ENCODE peak calls at places on chromosome 17, in five cellular contexts. W is GM12865, E is H9, G is RWPE1, J is OCI-LY7. L is an unnamed sample.

GRCh38 chr17:1158879-1159278 is 20.9 kb downstream of the ABR start:
- DNase-seq in E (no peak), W (no peak), J (no peak), G (no peak), L (no peak)

GRCh38 chr17:44083250-44083849 is 12.8 kb downstream of the G6PC3 start:
- DNase-seq in J (peak), G (no peak), W (peak), E (peak), L (no peak)

GRCh38 chr17:59361916-59362810 is 30.7 kb downstream of the YPEL2 start:
- DNase-seq in G (no peak), J (peak), W (peak), E (no peak), L (no peak)

GRCh38 chr17:4230142-4230541 is 33.6 kb downstream of the ANKFY1 start:
- DNase-seq in E (no peak), J (no peak), W (no peak), G (peak), L (no peak)

GRCh38 chr17:44733753-44734152 is 25.0 kb upstream of the ADAM11 start:
- DNase-seq in G (peak), E (peak), J (peak), W (no peak), L (no peak)

GRCh38 chr17:32266389-32267269 is 997 bp downstream of the RHBDL3 start:
- DNase-seq in G (no peak), W (no peak), J (no peak), E (peak), L (no peak)

GRCh38 chr17:6711081-6711674 is 2.0 kb downstream of the SLC13A5 start:
- DNase-seq in G (no peak), J (no peak), W (no peak), E (no peak), L (no peak)

GRCh38 chr17:61662771-61663170 is 71.8 kb upstream of the NACA2 start:
- DNase-seq in W (no peak), E (no peak), J (no peak), G (no peak), L (no peak)

GRCh38 chr17:82204831-82205719 is 7.6 kb downstream of the CCDC57 start:
- DNase-seq in G (peak), W (no peak), E (no peak), J (no peak), L (no peak)

GRCh38 chr17:67520282-67520906 is 143.3 kb downstream of the PITPNC1 start:
- DNase-seq in J (no peak), W (peak), E (peak), G (no peak), L (no peak)

GRCh38 chr17:47896672-47897490 is 845 bp downstream of the SP2 start:
- DNase-seq in W (no peak), G (no peak), J (peak), E (no peak), L (no peak)

GRCh38 chr17:16918443-16918842 is 53.5 kb downstream of the TNFRSF13B start:
- DNase-seq in E (no peak), G (no peak), W (no peak), J (no peak), L (no peak)

GRCh38 chr17:64739316-64740058 is 77.4 kb upstream of the SMURF2 start:
- DNase-seq in W (no peak), J (no peak), E (peak), G (no peak), L (no peak)

GRCh38 chr17:43118679-43119615 is 6.2 kb downstream of the BRCA1 start:
- DNase-seq in W (no peak), G (no peak), E (no peak), J (no peak), L (no peak)

GRCh38 chr17:82863941-82864720 is 24.3 kb upstream of the ZNF750 start:
- DNase-seq in W (peak), J (peak), G (no peak), E (no peak), L (no peak)

GRCh38 chr17:72063756-72064461 is 56.9 kb upstream of the SOX9 start:
- DNase-seq in W (no peak), G (no peak), E (no peak), J (no peak), L (no peak)

GRCh38 chr17:31902693-31903092 is 1.2 kb upstream of the UTP6 start:
- DNase-seq in E (no peak), G (no peak), J (no peak), W (peak), L (no peak)

GRCh38 chr17:58121925-58122324 is 26.3 kb upstream of the OR4D1 start:
- DNase-seq in E (peak), J (peak), G (peak), W (peak), L (no peak)

GRCh38 chr17:71649986-71650385 is 470.8 kb upstream of the SOX9 start:
- DNase-seq in W (no peak), G (no peak), E (no peak), J (no peak), L (no peak)

GRCh38 chr17:83204230-83204725 is 124.9 kb downstream of the METRNL start:
- DNase-seq in J (no peak), G (no peak), E (no peak), W (no peak), L (no peak)

GRCh38 chr17:17744116-17744515 is 62.9 kb downstream of the RAI1 start:
- DNase-seq in G (no peak), W (no peak), E (no peak), J (no peak), L (no peak)

GRCh38 chr17:49565948-49566491 is 9.7 kb upstream of the NXPH3 start:
- DNase-seq in E (no peak), J (no peak), W (no peak), G (no peak), L (no peak)

GRCh38 chr17:4877089-4877488 is 22.2 kb upstream of the C17orf107 start:
- DNase-seq in W (no peak), E (no peak), J (no peak), G (no peak), L (no peak)

GRCh38 chr17:33204701-33205100 is 88.4 kb downstream of the ASIC2 start:
- DNase-seq in W (no peak), G (no peak), J (no peak), E (no peak), L (no peak)

GRCh38 chr17:66952031-66952524 is 12.4 kb upstream of the CACNG4 start:
- DNase-seq in E (peak), J (no peak), W (no peak), G (peak), L (no peak)

GRCh38 chr17:376936-377863 is 24.6 kb upstream of the RPH3AL start:
- DNase-seq in E (no peak), G (no peak), W (no peak), J (no peak), L (no peak)

GRCh38 chr17:77828749-77829539 is 129.6 kb upstream of the TNRC6C start:
- DNase-seq in G (no peak), J (no peak), E (no peak), W (no peak), L (no peak)

GRCh38 chr17:77826132-77826873 is 132.2 kb upstream of the TNRC6C start:
- DNase-seq in W (no peak), E (no peak), G (no peak), J (no peak), L (no peak)

GRCh38 chr17:77827461-77827968 is 131.0 kb upstream of the TNRC6C start:
- DNase-seq in G (no peak), W (no peak), E (no peak), J (no peak), L (no peak)

GRCh38 chr17:77825621-77826020 is 132.9 kb upstream of the TNRC6C start:
- DNase-seq in W (no peak), G (no peak), E (no peak), J (no peak), L (no peak)

DNA sequence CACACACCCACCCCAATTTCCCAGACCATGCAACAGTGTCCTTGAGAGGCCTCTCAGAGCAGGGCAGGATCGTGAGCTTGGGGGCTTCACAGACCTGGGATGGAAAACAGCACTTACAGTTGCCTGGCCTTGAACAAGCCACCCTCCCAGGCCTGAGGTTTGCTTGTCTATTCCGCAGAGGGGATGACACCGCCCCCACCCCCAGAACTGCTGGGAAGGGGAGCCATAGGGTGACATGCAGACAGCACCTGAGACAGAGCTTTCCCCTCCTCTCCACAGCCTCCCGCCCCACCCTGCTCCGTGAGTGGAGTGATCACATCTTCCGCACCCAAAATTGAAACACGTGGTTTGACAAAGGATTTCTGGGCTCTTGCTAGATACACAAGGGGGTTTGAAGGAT is 131.5 kb upstream of the TNRC6C start:
- DNase-seq in W (no peak), G (no peak), J (no peak), E (no peak), L (no peak)
- TF ChIP-seq CTCF in W (no peak), G (no peak), J (no peak), E (no peak), L (no peak)

DNA sequence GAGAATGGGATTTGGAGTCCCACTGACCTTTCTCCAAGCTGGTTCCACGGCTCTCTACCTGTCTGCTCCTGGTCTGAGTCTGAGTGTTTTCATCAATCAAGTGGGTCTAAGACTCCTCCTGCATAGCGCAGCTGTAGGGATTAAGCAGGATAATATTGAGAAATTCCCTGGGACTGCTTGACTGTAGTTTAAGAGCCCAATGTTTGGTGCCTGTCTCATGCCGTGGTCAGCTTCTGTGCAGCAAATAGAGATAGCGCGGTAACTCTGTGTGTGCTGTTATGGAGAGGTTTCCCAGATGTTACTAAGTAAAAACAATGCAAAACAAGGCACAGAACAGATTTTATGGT is 21.4 kb downstream of the RPTOR start:
- DNase-seq in E (no peak), G (no peak), W (no peak), J (no peak), L (no peak)
- TF ChIP-seq CTCF in E (no peak), G (no peak), W (no peak), J (no peak), L (no peak)

GRCh38 chr17:20095366-20096080 is 86.4 kb downstream of the SPECC1 start:
- DNase-seq in E (peak), W (no peak), G (peak), J (no peak), L (no peak)
- TF ChIP-seq CTCF in E (peak), W (no peak), G (no peak), J (no peak), L (peak)

GRCh38 chr17:35981908-35982330 is 622 bp upstream of the CCL16 start:
- DNase-seq in J (no peak), E (peak), G (no peak), W (peak), L (no peak)
- TF ChIP-seq CTCF in J (peak), E (peak), G (no peak), W (peak), L (no peak)

GRCh38 chr17:41581366-41582060 is 5.2 kb downstream of the KRT14 start:
- DNase-seq in G (peak), W (no peak), J (no peak), E (no peak), L (no peak)

GRCh38 chr17:41585301-41585700 is 1.4 kb downstream of the KRT14 start:
- DNase-seq in E (no peak), G (no peak), J (no peak), W (no peak), L (no peak)

GRCh38 chr17:41580651-41581365 is 5.9 kb downstream of the KRT14 start:
- DNase-seq in E (no peak), W (no peak), G (peak), J (no peak), L (no peak)

GRCh38 chr17:41580244-41580575 is 6.5 kb downstream of the KRT14 start:
- DNase-seq in W (no peak), G (no peak), E (no peak), J (no peak), L (no peak)

DNA sequence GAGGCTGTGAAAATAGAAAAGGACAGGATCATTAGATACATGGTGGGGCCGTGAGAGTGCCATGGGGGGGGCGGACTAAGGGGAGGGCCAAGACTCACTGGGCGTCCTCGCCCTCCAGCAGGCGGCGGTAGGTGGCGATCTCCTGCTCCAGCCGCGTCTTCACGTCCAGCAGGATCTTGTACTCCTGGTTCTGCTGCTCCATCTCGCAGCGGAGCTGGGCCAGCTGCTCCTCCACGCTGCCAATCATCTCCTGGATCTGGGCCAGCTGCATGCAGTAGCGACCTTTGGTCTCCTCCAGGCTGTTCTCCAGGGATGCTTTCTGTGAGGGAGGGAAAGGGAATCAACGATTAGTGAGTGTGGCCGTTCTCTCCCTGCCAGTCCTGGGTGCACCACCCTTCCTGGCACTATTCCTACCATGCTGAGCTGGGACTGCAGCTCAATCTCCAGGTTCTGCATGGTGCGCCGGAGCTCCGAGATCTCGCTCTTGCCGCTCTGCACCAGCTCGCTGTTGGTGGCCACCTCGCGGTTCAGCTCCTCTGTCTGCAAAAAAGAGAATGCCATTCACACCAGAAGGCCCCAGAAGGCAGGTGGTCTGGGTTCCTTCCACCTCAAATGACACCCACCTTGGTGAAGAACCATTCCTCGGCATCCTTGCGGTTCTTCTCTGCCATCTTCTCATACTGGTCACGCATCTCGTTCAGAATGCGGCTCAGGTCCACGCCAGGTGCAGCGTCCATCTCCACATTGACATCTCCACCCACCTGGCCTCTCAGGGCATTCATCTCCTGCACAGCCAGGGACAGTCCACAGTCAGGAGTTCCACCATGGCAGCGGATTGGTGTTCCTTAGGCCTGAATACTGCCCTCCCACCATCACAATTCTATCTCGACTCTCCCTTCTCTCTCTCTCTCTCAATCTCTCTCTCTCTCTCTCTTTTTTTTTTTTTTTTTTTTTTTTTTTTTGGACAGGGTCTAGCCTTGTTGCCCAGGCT is 3.3 kb downstream of the KRT14 start:
- DNase-seq in J (no peak), W (no peak), G (no peak), E (no peak), L (no peak)
- TF ChIP-seq CTCF in J (no peak), W (no peak), G (no peak), E (peak), L (no peak)

GRCh38 chr17:76278952-76279741 is 14.0 kb downstream of the UBALD2 start:
- DNase-seq in E (peak), G (peak), J (peak), W (peak), L (peak)
- TF ChIP-seq CTCF in E (peak), G (peak), J (peak), W (peak), L (peak)

GRCh38 chr17:20201059-20201458 is 191.9 kb downstream of the SPECC1 start:
- DNase-seq in J (no peak), W (no peak), E (no peak), G (no peak), L (no peak)
- TF ChIP-seq CTCF in J (no peak), W (no peak), E (no peak), G (no peak), L (no peak)

GRCh38 chr17:76504117-76504516 is 2.9 kb upstream of the RHBDF2 start:
- DNase-seq in J (peak), W (no peak), E (peak), G (no peak), L (no peak)
- TF ChIP-seq CTCF in J (peak), W (no peak), E (peak), G (no peak), L (no peak)

DNA sequence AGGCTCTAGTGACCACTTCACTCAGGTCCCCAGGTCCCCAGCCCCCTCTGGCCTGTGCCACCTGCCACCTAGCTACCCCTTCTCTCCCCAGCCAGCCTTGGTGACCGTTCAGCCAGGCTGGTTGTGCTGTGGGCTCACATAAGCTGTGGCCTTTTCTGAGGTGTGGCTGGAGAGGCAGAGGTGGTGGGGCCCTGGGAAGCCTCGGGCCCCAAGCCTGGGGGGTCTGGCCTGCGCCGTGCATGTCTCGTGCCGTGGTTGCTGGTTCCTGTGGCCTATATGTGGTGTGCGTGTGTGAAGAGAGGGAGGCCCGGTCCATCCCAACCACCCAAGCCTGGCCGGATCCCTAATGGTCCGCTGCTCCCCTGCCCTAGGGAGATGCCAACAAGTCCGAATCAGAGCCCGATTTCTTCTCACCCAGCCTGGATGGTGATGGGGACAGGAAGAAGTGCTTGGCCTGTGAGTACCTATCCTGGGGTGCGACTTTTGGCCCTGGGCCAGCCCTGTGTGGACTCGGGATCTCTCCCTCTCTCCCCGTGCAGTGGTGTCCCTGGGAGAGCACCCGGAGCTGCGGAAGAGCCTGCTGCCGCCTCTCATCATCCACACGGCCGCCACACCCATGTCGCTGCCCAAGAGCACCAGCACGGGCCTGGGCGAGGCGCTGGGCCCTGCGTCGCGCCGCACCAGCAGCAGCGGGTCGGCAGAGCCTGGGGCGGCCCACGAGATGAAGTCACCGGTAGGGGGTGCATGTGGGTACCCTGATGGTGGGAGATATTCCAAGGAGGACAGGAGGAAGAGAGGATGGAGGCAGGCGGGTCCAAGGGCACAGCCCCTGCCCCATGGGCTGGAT is 35.9 kb downstream of the CACNA1G start:
- DNase-seq in W (no peak), E (peak), J (no peak), G (no peak), L (no peak)
- TF ChIP-seq CTCF in W (peak), E (peak), J (no peak), G (no peak), L (peak)

GRCh38 chr17:13939222-13939621 is 130.1 kb upstream of the COX10 start:
- DNase-seq in E (no peak), J (no peak), W (no peak), G (no peak), L (no peak)
- TF ChIP-seq CTCF in E (peak), J (peak), W (no peak), G (no peak), L (no peak)

L was measured in esophagus squamous epithelium.